ENCODE peak calls at places on chromosomes 3 and 15, in four cellular contexts. O is head of caudate nucleus; G is naive thymus-derived CD8-positive, alpha-beta T cell; Z is OCI-LY7. P is an unnamed sample.
A peak's percentile ranks its signal among the peaks of the same experiment; 100 is the strongest.

GRCh38 chr15:40420793-40421192 is 15.2 kb downstream of the IVD start:
- DNase-seq in Z (no peak), O (no peak), G (no peak), P (no peak)

GRCh38 chr15:81071130-81071529 is 62.9 kb upstream of the CFAP161 start:
- DNase-seq in G (no peak), Z (no peak), O (no peak), P (no peak)

GRCh38 chr3:151838574-151839312 is 24.8 kb downstream of the AADAC start:
- DNase-seq in G (no peak), Z (peak; percentile 65), O (peak; percentile 56), P (peak; percentile 29)

GRCh38 chr15:77506311-77507150 is 85.8 kb downstream of the HMG20A start:
- DNase-seq in Z (no peak), O (no peak), G (no peak), P (peak; percentile 74)

GRCh38 chr3:159191454-159191853 is 389.6 kb downstream of the MFSD1 start:
- DNase-seq in Z (no peak), O (no peak), G (no peak), P (no peak)

GRCh38 chr3:30548605-30549004 is 57.8 kb upstream of the TGFBR2 start:
- DNase-seq in Z (peak; percentile 64), G (no peak), O (no peak), P (no peak)

GRCh38 chr3:129195731-129196256 is 12.1 kb upstream of the CNBP start:
- DNase-seq in O (peak; percentile 48), G (no peak), Z (no peak), P (peak; percentile 65)

GRCh38 chr3:141354517-141354916 is 13.8 kb upstream of the ZBTB38 start:
- DNase-seq in G (no peak), Z (no peak), O (no peak), P (no peak)

GRCh38 chr15:62165029-62165792 is at the start of gene C2CD4B:
- DNase-seq in G (no peak), Z (no peak), O (no peak), P (peak; percentile 67)

GRCh38 chr3:79766474-79767193 is 1.2 kb downstream of the ROBO1 start:
- DNase-seq in G (no peak), Z (no peak), O (no peak), P (no peak)

GRCh38 chr15:80608688-80609087 is 86.4 kb upstream of the ABHD17C start:
- DNase-seq in O (no peak), Z (no peak), G (no peak), P (no peak)

GRCh38 chr3:165984589-165984988 is 147.4 kb upstream of the BCHE start:
- DNase-seq in G (no peak), O (no peak), Z (no peak), P (no peak)

GRCh38 chr3:45311953-45312795 is 76.2 kb upstream of the LARS2 start:
- DNase-seq in O (no peak), Z (no peak), G (no peak), P (no peak)

GRCh38 chr15:44633603-44634002 is 29.9 kb downstream of the SPG11 start:
- DNase-seq in G (no peak), Z (no peak), O (no peak), P (no peak)

GRCh38 chr15:73722425-73722824 is 30.7 kb downstream of the INSYN1 start:
- DNase-seq in O (no peak), G (no peak), Z (no peak), P (no peak)

GRCh38 chr3:159828542-159828943 is 160.1 kb upstream of the IL12A start:
- DNase-seq in G (no peak), Z (peak; percentile 29), O (no peak), P (no peak)

GRCh38 chr15:69395460-69395859 is 18.7 kb upstream of the KIF23 start:
- DNase-seq in G (no peak), Z (no peak), O (no peak), P (no peak)

GRCh38 chr3:23356923-23357322 is 153.8 kb downstream of the UBE2E2 start:
- DNase-seq in Z (no peak), G (no peak), O (no peak), P (no peak)

GRCh38 chr3:72229952-72230351 is 445.0 kb upstream of the PROK2 start:
- DNase-seq in Z (no peak), G (no peak), O (no peak), P (no peak)

GRCh38 chr3:69751118-69751517 is 11.9 kb downstream of the MITF start:
- DNase-seq in Z (no peak), O (no peak), G (no peak), P (no peak)

GRCh38 chr15:30992073-30992363 is 590 bp upstream of the MTMR10 start:
- DNase-seq in O (no peak), G (no peak), Z (no peak), P (no peak)

GRCh38 chr15:79339588-79340314 is 28.8 kb downstream of the TMED3 start:
- DNase-seq in Z (peak; percentile 47), G (no peak), O (no peak), P (no peak)

GRCh38 chr3:187718802-187719201 is 16.4 kb upstream of the RTP2 start:
- DNase-seq in O (no peak), Z (no peak), G (no peak), P (no peak)

GRCh38 chr15:48363474-48363873 is 32.2 kb downstream of the DUT start:
- DNase-seq in G (no peak), O (no peak), Z (no peak), P (no peak)

GRCh38 chr3:117553461-117553860 is 843.9 kb downstream of the TUSC7 start:
- DNase-seq in Z (peak; percentile 2), O (no peak), G (no peak), P (no peak)

GRCh38 chr3:173467501-173467900 is 70.0 kb downstream of the NLGN1 start:
- DNase-seq in G (no peak), O (no peak), Z (no peak), P (no peak)

GRCh38 chr3:135009014-135009413 is 214.0 kb downstream of the EPHB1 start:
- DNase-seq in G (no peak), O (no peak), Z (no peak), P (no peak)

GRCh38 chr3:116102037-116102436 is 343.2 kb downstream of the LSAMP start:
- DNase-seq in O (no peak), G (no peak), Z (no peak), P (no peak)

GRCh38 chr3:169811606-169812123 is 1.0 kb upstream of the LRRIQ4 start:
- DNase-seq in G (no peak), O (peak; percentile 53), Z (peak; percentile 47), P (no peak)